ENCODE peak calls at places on chromosomes 11 and 22, in seven cellular contexts. T is tibial nerve, S is hepatocyte, J is NT2/D1, I is fibroblast of mammary gland, Y is lower leg skin, C is GM23338. L is an unnamed sample.

GRCh38 chr11:28153586-28153985 is 45.4 kb downstream of the METTL15 start:
- DNase-seq in C (no peak), S (no peak), J (no peak), T (no peak), I (no peak), Y (no peak), L (no peak)

GRCh38 chr11:123308077-123308476 is 113.0 kb upstream of the CLMP start:
- DNase-seq in J (no peak), T (peak; percentile 8), Y (no peak), I (peak; percentile 95), C (no peak), S (no peak), L (no peak)

GRCh38 chr11:85810521-85810870 is 445 bp downstream of the SYTL2 start:
- DNase-seq in C (peak; percentile 56), S (no peak), I (no peak), Y (no peak), J (no peak), T (no peak), L (no peak)

GRCh38 chr11:46348566-46348981 is 1.3 kb downstream of the DGKZ start:
- DNase-seq in Y (no peak), J (no peak), S (no peak), I (no peak), C (no peak), T (no peak), L (no peak)

GRCh38 chr22:27919943-27920755 is 1.1 kb upstream of the PITPNB start:
- DNase-seq in I (peak; percentile 86), J (peak; percentile 20), T (peak; percentile 40), C (peak; percentile 78), Y (no peak), S (peak; percentile 57), L (peak; percentile 64)

GRCh38 chr11:76750746-76751145 is 32.4 kb upstream of the TSKU start:
- DNase-seq in Y (no peak), I (no peak), J (no peak), T (no peak), S (no peak), C (no peak), L (no peak)

GRCh38 chr11:65180877-65181568 is 705 bp upstream of the CAPN1 start:
- DNase-seq in I (peak; percentile 31), S (peak; percentile 89), Y (peak; percentile 92), C (peak; percentile 89), T (peak; percentile 17), J (peak; percentile 84), L (no peak)

GRCh38 chr22:35628732-35629131 is 11.6 kb upstream of the MB start:
- DNase-seq in C (no peak), Y (no peak), I (no peak), J (no peak), S (no peak), T (no peak), L (no peak)

GRCh38 chr22:30253205-30253852 is 6.8 kb upstream of the LIF start:
- DNase-seq in I (peak; percentile 47), S (peak; percentile 77), T (peak; percentile 52), J (no peak), C (no peak), Y (peak; percentile 93), L (peak; percentile 65)

GRCh38 chr11:95307310-95307709 is 76.3 kb upstream of the SESN3 start:
- DNase-seq in C (no peak), T (no peak), Y (no peak), I (no peak), J (no peak), S (no peak), L (no peak)

GRCh38 chr11:27807594-27807993 is 107.3 kb upstream of the BDNF start:
- DNase-seq in J (no peak), I (peak; percentile 31), S (no peak), T (no peak), Y (no peak), C (no peak), L (no peak)

GRCh38 chr11:70282012-70282411 is 11.5 kb downstream of the PPFIA1 start:
- DNase-seq in C (no peak), J (no peak), T (no peak), S (no peak), I (no peak), Y (no peak), L (no peak)

GRCh38 chr11:10899542-10899830 is 41.6 kb upstream of the ZBED5 start:
- DNase-seq in S (peak; percentile 62), C (no peak), I (no peak), T (no peak), Y (peak; percentile 94), J (no peak), L (no peak)
- H3K4me3 ChIP-seq in S (no peak overlapping the region), C (no peak overlapping the region), I (peak overlapping the region; percentile 50), T (no peak overlapping the region), Y (no peak overlapping the region), J (no peak overlapping the region), L (no peak overlapping the region)

GRCh38 chr11:1047576-1048156 is 11.1 kb upstream of the MUC6 start:
- DNase-seq in T (no peak), S (no peak), I (no peak), J (no peak), C (no peak), Y (no peak), L (no peak)

GRCh38 chr11:1048375-1049070 is 12.0 kb upstream of the MUC6 start:
- DNase-seq in I (no peak), Y (no peak), C (peak; percentile 48), S (no peak), T (no peak), J (no peak), L (no peak)

GRCh38 chr11:1049431-1049891 is 12.9 kb upstream of the MUC6 start:
- DNase-seq in S (no peak), I (no peak), T (no peak), Y (no peak), J (no peak), C (no peak), L (no peak)

GRCh38 chr11:1049911-1050580 is 13.5 kb upstream of the MUC6 start:
- DNase-seq in I (no peak), S (no peak), J (no peak), Y (no peak), C (no peak), T (no peak), L (no peak)

GRCh38 chr11:1049071-1049405 is 12.5 kb upstream of the MUC6 start:
- DNase-seq in T (no peak), C (no peak), I (no peak), S (no peak), Y (no peak), J (no peak), L (no peak)
- H3K4me3 ChIP-seq in T (no peak overlapping the region), C (no peak overlapping the region), I (no peak overlapping the region), S (no peak overlapping the region), Y (no peak overlapping the region), J (no peak overlapping the region), L (no peak overlapping the region)

GRCh38 chr22:46071451-46072029 is 78.8 kb upstream of the PPARA start:
- DNase-seq in I (peak; percentile 94), C (peak; percentile 59), J (no peak), T (peak; percentile 96), S (peak; percentile 79), Y (peak; percentile 99), L (peak; percentile 91)

GRCh38 chr22:46072030-46072881 is 78.1 kb upstream of the PPARA start:
- DNase-seq in T (no peak), J (no peak), S (peak; percentile 78), C (peak; percentile 60), Y (peak; percentile 92), I (peak; percentile 42), L (no peak)

GRCh38 chr22:46074771-46075551 is 75.4 kb upstream of the PPARA start:
- DNase-seq in J (no peak), I (no peak), Y (peak; percentile 86), S (no peak), T (no peak), C (peak; percentile 36), L (no peak)

GRCh38 chr22:46073683-46074504 is 76.4 kb upstream of the PPARA start:
- DNase-seq in T (no peak), J (no peak), Y (peak; percentile 90), C (no peak), S (no peak), I (peak; percentile 17), L (no peak)

DNA sequence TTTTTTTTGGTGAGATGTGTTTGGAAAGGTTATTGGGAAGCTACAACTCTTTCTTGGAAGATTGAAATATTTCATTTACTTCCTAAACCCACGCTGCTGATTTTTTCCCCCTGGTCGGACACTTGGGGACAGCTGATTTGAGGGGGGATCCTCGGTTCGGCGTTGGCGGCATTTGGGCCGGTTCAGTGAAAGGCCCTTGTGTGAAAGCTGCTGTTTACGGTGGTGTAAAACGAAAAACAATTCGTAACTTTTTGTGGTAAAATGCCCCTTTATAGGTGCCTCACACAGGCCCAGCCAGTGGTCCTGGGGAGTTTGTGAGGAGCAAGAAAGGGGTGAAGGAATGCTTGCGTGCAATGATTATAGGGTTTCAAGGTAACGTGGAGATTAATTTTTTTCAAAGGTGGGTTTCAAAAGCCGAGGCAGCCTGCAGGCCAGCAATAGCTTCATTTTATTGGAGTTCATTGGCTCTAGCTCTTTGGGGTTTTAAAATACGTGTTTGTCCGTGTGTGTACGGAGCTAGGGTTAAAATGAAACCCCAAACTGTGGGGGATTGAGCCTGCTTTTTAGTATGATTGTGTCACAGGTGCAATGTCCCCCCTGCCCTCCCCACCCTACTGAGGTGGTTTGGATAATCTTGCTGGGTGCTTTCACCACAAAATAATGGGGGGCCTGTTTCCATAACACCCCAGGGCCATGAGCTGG is 77.2 kb upstream of the PPARA start:
- DNase-seq in T (no peak), I (peak; percentile 4), J (no peak), S (no peak), C (no peak), Y (peak; percentile 83), L (no peak)
- H3K4me3 ChIP-seq in T (peak overlapping the region; percentile 65), I (peak overlapping the region; percentile 94), J (no peak overlapping the region), S (peak overlapping the region; percentile 37), C (peak overlapping the region; percentile 65), Y (peak overlapping the region; percentile 83), L (peak overlapping the region; percentile 69)

GRCh38 chr22:39240841-39241631 is 3.7 kb downstream of the PDGFB start:
- DNase-seq in I (no peak), J (no peak), T (peak; percentile 36), S (peak; percentile 86), Y (peak; percentile 94), C (no peak), L (peak; percentile 76)
- H3K4me3 ChIP-seq in I (no peak overlapping the region), J (no peak overlapping the region), T (peak overlapping the region; percentile 52), S (no peak overlapping the region), Y (peak overlapping the region; percentile 3), C (peak overlapping the region; percentile 78), L (peak overlapping the region; percentile 56)

L was measured in right atrium auricular region.